ENCODE peak calls at places on chromosome 6, in four cellular contexts. T is mesendoderm, A is psoas muscle, G is A673. O is an unnamed sample.

GRCh38 chr6:1335367-1336037 is 23.6 kb downstream of the FOXQ1 start:
- DNase-seq in A (peak; percentile 58), G (peak; percentile 48), T (peak; percentile 81), O (no peak)

GRCh38 chr6:14975124-14975815 is 270.6 kb upstream of the JARID2 start:
- DNase-seq in A (no peak), G (peak; percentile 75), T (no peak), O (no peak)

GRCh38 chr6:139129284-139129683 is 5.6 kb upstream of the HECA start:
- DNase-seq in G (no peak), A (no peak), T (no peak), O (no peak)

GRCh38 chr6:84685983-84686584 is 78.3 kb downstream of the TBX18 start:
- DNase-seq in A (no peak), G (peak; percentile 38), T (peak; percentile 70), O (no peak)

GRCh38 chr6:90216081-90216977 is 80.3 kb downstream of the BACH2 start:
- DNase-seq in G (no peak), T (peak; percentile 81), A (no peak), O (no peak)

GRCh38 chr6:105485456-105485855 is 82.6 kb upstream of the PREP start:
- DNase-seq in A (no peak), G (no peak), T (peak; percentile 64), O (no peak)

GRCh38 chr6:14924126-14925024 is 321.5 kb upstream of the JARID2 start:
- DNase-seq in G (no peak), A (peak; percentile 85), T (peak; percentile 75), O (no peak)

GRCh38 chr6:21461844-21462518 is 131.6 kb upstream of the SOX4 start:
- DNase-seq in T (no peak), A (no peak), G (no peak), O (no peak)

GRCh38 chr6:80010296-80010695 is 5.8 kb downstream of the TTK start:
- DNase-seq in T (no peak), G (no peak), A (no peak), O (no peak)

GRCh38 chr6:140256213-140256612 is 881.8 kb upstream of the CITED2 start:
- DNase-seq in G (no peak), T (peak; percentile 38), A (no peak), O (no peak)

GRCh38 chr6:373031-373430 is 18.5 kb upstream of the IRF4 start:
- DNase-seq in T (no peak), A (no peak), G (no peak), O (no peak)

GRCh38 chr6:41976794-41977484 is 35.3 kb upstream of the CCND3 start:
- DNase-seq in G (no peak), A (no peak), T (no peak), O (no peak)

GRCh38 chr6:37702314-37702713 is 4.6 kb upstream of the MDGA1 start:
- DNase-seq in T (no peak), G (no peak), A (no peak), O (no peak)

GRCh38 chr6:42564496-42564890 is 664 bp downstream of the UBR2 start:
- DNase-seq in A (no peak), T (no peak), G (no peak), O (no peak)

GRCh38 chr6:135568366-135568765 is 70.8 kb upstream of the AHI1 start:
- DNase-seq in T (peak; percentile 32), G (peak; percentile 6), A (no peak), O (no peak)

GRCh38 chr6:30158475-30159025 is 2.5 kb downstream of the TRIM10 start:
- DNase-seq in A (no peak), G (no peak), T (no peak), O (no peak)

GRCh38 chr6:11437824-11438459 is 99.6 kb upstream of the TMEM170B start:
- DNase-seq in T (no peak), G (no peak), A (no peak), O (no peak)

GRCh38 chr6:72218125-72218524 is 331.8 kb downstream of the RIMS1 start:
- DNase-seq in A (no peak), G (peak; percentile 23), T (peak; percentile 81), O (no peak)

GRCh38 chr6:148629910-148630470 is 116.8 kb upstream of the UST start:
- DNase-seq in G (no peak), A (no peak), T (no peak), O (no peak)

GRCh38 chr6:14085176-14085787 is 32.3 kb upstream of the CD83 start:
- DNase-seq in G (no peak), T (no peak), A (no peak), O (no peak)

GRCh38 chr6:12957321-12958051 is 240.9 kb downstream of the PHACTR1 start:
- DNase-seq in T (peak; percentile 47), A (peak; percentile 66), G (peak; percentile 51), O (peak; percentile 10)

DNA sequence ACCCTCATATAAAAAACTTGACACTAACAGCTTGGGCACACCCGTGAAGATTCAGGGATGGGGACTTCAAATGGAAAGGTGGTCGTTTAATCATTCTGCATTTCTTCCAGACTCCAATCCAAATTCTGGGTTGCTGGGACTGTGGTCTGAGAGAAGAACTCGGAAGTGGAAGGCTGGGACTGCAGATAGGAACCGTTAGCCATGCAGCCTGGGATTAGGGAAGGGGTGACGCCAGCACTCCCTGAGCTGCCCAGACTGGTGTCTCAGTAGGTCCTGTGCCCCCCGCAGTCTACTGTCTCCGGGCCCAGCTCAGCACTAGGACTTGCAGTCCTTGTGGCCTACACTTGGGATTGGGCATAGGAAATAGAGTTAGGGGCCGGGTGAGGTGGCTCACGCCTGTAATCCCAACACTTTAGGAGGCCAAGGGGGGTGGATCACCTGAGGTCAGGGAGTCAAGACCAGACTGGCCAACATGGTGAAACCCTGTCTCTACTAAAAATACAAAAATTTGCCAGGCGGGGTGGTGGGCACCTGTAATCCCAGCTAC is 511 bp upstream of the CLIC1 start:
- DNase-seq in G (no peak), T (no peak), A (no peak), O (no peak)
- H3K27ac ChIP-seq in G (peak overlapping the region; percentile 95), T (peak overlapping the region; percentile 55), A (peak overlapping the region; percentile 74), O (peak overlapping the region; percentile 95)

DNA sequence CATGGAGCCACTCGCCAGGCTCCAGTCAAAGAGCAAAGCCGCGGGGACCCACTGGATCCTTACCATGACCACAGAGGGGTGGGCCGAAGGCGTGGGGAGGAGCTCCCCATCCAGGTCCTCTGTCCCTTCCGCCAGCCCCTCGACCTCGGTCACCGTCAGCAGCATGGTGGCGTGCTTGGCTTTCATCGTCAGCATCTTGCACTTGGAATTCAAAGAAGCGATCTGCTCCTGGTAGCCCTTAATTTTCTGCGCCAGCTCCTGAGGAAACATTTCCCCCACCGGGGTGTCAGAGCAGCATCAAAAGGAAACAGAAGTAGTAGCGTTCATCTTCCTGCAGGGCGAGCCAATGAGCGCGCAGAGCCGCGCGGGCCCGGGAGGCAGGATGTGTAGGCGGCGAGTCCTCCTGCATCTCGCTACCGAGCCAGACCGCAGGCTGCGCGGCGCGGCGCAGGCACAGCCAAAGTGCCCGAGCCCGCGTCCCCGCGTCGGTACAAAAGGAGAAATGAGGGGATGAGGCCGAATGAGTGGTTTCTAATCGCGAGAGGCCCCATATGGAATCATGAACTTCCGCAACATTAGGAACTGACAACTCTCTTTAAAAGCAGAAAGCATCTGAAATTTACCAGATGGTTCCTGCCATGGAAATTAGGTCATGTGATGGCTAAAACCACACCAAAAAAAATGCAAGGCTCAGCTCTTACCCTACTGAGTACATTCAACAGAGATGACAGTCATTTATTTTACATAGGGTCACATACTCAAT is 335.2 kb downstream of the SYNE1 start:
- DNase-seq in A (peak; percentile 89), G (peak; percentile 95), T (peak; percentile 95), O (peak; percentile 74)
- H3K27ac ChIP-seq in A (peak overlapping the region; percentile 73), G (peak overlapping the region; percentile 45), T (no peak overlapping the region), O (peak overlapping the region; percentile 94)

DNA sequence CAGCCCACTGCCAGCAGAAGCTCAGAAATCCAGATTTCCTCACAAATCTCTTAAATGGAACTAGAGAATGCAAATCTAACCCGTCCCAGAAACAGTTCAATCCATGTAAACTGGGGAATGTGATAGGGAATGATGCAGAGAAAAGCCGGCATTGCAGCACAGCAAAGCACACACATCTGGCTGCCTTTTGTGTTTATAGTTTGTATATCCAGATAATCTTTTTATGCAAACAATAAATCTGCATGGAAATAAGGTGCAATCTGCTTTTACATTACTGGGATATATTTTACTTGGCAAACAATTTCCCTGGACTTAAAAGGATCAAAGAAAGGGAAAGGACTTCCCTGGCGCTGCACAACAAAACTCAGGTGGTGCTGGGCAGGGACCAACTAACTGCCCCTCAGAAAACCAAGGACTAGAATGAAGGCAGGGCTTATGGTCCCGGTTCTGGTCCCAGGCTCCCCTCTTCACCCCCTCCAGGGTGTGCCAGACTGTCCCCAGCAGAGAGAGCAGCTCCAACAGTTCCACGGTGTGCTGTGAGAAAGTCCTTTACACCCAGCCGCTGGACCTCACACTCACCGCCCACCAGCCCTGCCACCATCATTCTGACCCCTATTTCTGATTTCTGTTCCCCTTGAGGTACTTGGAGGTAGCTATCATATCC is 2.7 kb downstream of the PXDC1 start:
- DNase-seq in T (no peak), A (no peak), G (no peak), O (no peak)
- H3K27ac ChIP-seq in T (no peak overlapping the region), A (peak overlapping the region; percentile 91), G (no peak overlapping the region), O (peak overlapping the region; percentile 88)

GRCh38 chr6:52564856-52565255 is 12.0 kb downstream of the TRAM2 start:
- DNase-seq in A (no peak), G (no peak), T (no peak), O (no peak)
- H3K27ac ChIP-seq in A (no peak overlapping the region), G (no peak overlapping the region), T (no peak overlapping the region), O (no peak overlapping the region)

DNA sequence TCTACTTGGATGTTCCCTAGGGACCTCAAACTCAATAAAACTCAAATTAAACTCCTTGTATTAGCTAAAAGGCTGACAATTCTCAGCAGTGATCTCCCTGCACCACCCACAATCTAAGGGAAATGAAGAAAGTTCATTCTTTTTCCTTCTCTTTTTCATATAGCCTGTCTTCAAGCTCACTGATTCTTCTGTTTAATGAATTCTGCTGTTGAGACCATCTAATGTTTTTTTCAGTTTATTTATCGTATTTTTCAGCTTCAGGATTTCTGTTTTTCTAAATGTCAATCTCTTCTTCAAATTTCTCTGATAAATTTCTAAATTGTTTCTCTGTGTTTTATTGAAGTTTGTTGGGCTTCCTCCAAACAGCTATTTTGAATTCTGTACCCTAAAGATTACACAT is 19.8 kb downstream of the CRISP2 start:
- DNase-seq in A (no peak), G (no peak), T (no peak), O (no peak)
- H3K27ac ChIP-seq in A (no peak overlapping the region), G (no peak overlapping the region), T (no peak overlapping the region), O (no peak overlapping the region)

O was measured in caudate nucleus.